ENCODE peak calls at places on chromosomes 11 and 22, in six cellular contexts. E is endodermal cell, C is astrocyte of the spinal cord, I is tibial artery, Y is astrocyte of the cerebellum, V is heart right ventricle. U is an unnamed sample.

GRCh38 chr11:71238941-71239340 is 13.4 kb downstream of the SHANK2 start:
- DNase-seq in I (no peak), E (peak; percentile 5), V (no peak), Y (no peak), C (no peak), U (no peak)

GRCh38 chr11:78420796-78421209 is 3.2 kb upstream of the GAB2 start:
- DNase-seq in E (no peak), Y (no peak), C (peak; percentile 48), I (peak; percentile 84), V (peak; percentile 56), U (peak; percentile 77)

GRCh38 chr11:35845860-35846259 is 98.0 kb upstream of the LDLRAD3 start:
- DNase-seq in V (no peak), Y (no peak), E (no peak), I (no peak), C (no peak), U (peak; percentile 4)

GRCh38 chr11:36622431-36623136 is 24.5 kb upstream of the RAG2 start:
- DNase-seq in V (no peak), Y (peak; percentile 13), E (no peak), C (peak; percentile 29), I (no peak), U (peak; percentile 30)

GRCh38 chr11:96014234-96014633 is 90.3 kb upstream of the MTMR2 start:
- DNase-seq in Y (peak; percentile 56), I (no peak), E (no peak), V (no peak), C (peak; percentile 65), U (peak; percentile 63)

GRCh38 chr11:113256431-113257227 is 57.8 kb upstream of the TTC12 start:
- DNase-seq in E (no peak), Y (no peak), V (no peak), C (no peak), I (no peak), U (peak; percentile 5)

GRCh38 chr11:5505363-5506048 is 4.3 kb downstream of the UBQLN3 start:
- DNase-seq in Y (no peak), I (no peak), C (no peak), V (no peak), E (no peak), U (no peak)

GRCh38 chr11:69368119-69368880 is 74.3 kb downstream of the MYEOV start:
- DNase-seq in C (no peak), V (no peak), I (peak; percentile 19), E (peak; percentile 22), Y (no peak), U (no peak)

GRCh38 chr22:49570032-49570848 is 257.4 kb downstream of the BRD1 start:
- DNase-seq in E (peak; percentile 46), C (no peak), Y (no peak), V (no peak), I (peak; percentile 35), U (no peak)

GRCh38 chr22:29302402-29302680 is 4.1 kb upstream of the GAS2L1 start:
- DNase-seq in I (no peak), E (no peak), Y (no peak), C (no peak), V (no peak), U (no peak)

GRCh38 chr22:36208934-36209333 is 7.3 kb upstream of the APOL4 start:
- DNase-seq in I (no peak), C (no peak), Y (no peak), E (no peak), V (no peak), U (no peak)

GRCh38 chr11:120316880-120317688 is 8.0 kb upstream of the TLCD5 start:
- DNase-seq in Y (no peak), C (no peak), V (peak; percentile 57), E (peak; percentile 84), I (peak; percentile 91), U (no peak)

GRCh38 chr11:104098555-104098954 is 62.1 kb downstream of the DDI1 start:
- DNase-seq in C (no peak), V (no peak), I (no peak), Y (peak; percentile 22), E (no peak), U (peak; percentile 15)

GRCh38 chr11:7520011-7520942 is 6.5 kb downstream of the PPFIBP2 start:
- DNase-seq in E (no peak), Y (no peak), V (no peak), C (no peak), I (no peak), U (peak; percentile 17)

GRCh38 chr11:1564535-1565172 is 7.4 kb downstream of the DUSP8 start:
- DNase-seq in C (peak; percentile 89), V (peak; percentile 69), I (peak; percentile 85), Y (peak; percentile 49), E (peak; percentile 92), U (peak; percentile 71)

GRCh38 chr11:65574147-65574962 is 1.5 kb upstream of the EHBP1L1 start:
- DNase-seq in C (peak; percentile 97), Y (peak; percentile 79), E (peak; percentile 97), I (peak; percentile 97), V (peak; percentile 94), U (peak; percentile 99)

GRCh38 chr11:12808519-12808918 is 134.3 kb downstream of the TEAD1 start:
- DNase-seq in V (no peak), E (no peak), Y (no peak), C (peak; percentile 75), I (no peak), U (no peak)

GRCh38 chr11:68141247-68142027 is 20.2 kb upstream of the CHKA start:
- DNase-seq in C (no peak), V (no peak), Y (no peak), I (no peak), E (peak; percentile 36), U (no peak)

GRCh38 chr22:20798974-20799373 is 25.1 kb downstream of the SERPIND1 start:
- DNase-seq in I (no peak), C (no peak), Y (no peak), V (no peak), E (no peak), U (no peak)

GRCh38 chr22:27870234-27871191 is 48.5 kb downstream of the PITPNB start:
- DNase-seq in E (no peak), V (no peak), I (no peak), Y (no peak), C (no peak), U (no peak)

GRCh38 chr11:111793863-111794262 is 27.7 kb upstream of the PPP2R1B start:
- DNase-seq in I (no peak), V (no peak), Y (no peak), C (peak; percentile 54), E (no peak), U (peak; percentile 85)

GRCh38 chr11:114359342-114359741 is 41.0 kb downstream of the C11orf71 start:
- DNase-seq in C (no peak), Y (no peak), V (no peak), E (no peak), I (no peak), U (peak; percentile 49)

GRCh38 chr11:111559791-111560190 is 19.3 kb downstream of the LAYN start:
- DNase-seq in V (no peak), Y (no peak), C (no peak), I (no peak), E (no peak), U (no peak)

GRCh38 chr11:120344302-120345004 is 8.2 kb downstream of the ARHGEF12 start:
- DNase-seq in Y (no peak), C (peak; percentile 64), E (no peak), I (no peak), V (no peak), U (peak; percentile 56)

GRCh38 chr22:45830531-45831245 is 146.3 kb downstream of the WNT7B start:
- DNase-seq in V (no peak), I (no peak), E (no peak), C (peak; percentile 61), Y (no peak), U (peak; percentile 43)

GRCh38 chr11:10847960-10848860 is 9.6 kb downstream of the ZBED5 start:
- DNase-seq in C (no peak), Y (no peak), I (no peak), E (no peak), V (no peak), U (no peak)

GRCh38 chr11:10846664-10847063 is 11.2 kb downstream of the ZBED5 start:
- DNase-seq in V (no peak), I (no peak), C (no peak), E (no peak), Y (no peak), U (no peak)

GRCh38 chr11:10844816-10845215 is 13.0 kb downstream of the ZBED5 start:
- DNase-seq in V (no peak), E (no peak), C (no peak), I (no peak), Y (no peak), U (no peak)

GRCh38 chr11:10844364-10844763 is 13.5 kb downstream of the ZBED5 start:
- DNase-seq in Y (no peak), V (no peak), I (no peak), C (no peak), E (no peak), U (peak; percentile 37)

GRCh38 chr11:10845589-10845988 is 12.3 kb downstream of the ZBED5 start:
- DNase-seq in I (no peak), C (no peak), Y (no peak), E (no peak), V (no peak), U (no peak)
- H3K4me3 ChIP-seq in I (no peak overlapping the region), C (no peak overlapping the region), Y (no peak overlapping the region), E (no peak overlapping the region), V (no peak overlapping the region), U (no peak overlapping the region)

DNA sequence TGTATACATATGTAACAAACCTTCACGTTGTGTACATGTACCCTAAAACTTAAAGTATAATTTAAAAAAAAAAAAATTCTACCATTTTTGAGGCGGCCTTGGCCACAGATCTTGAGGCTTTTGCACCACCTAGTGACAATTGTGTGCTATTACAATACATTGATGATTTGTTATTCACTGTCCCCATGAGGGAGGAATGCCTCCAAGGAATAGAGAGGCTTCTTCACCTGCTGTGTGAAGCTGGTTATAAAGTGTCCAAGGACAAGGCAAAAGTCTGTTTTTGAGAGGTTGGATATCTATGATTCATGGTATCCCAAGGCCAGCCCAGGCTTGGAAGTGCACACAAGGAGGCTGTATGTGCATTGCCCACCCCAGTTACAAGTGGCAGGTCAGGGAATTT is 30.7 kb downstream of the SLC22A25 start:
- DNase-seq in I (no peak), E (peak; percentile 54), C (peak; percentile 1), V (no peak), Y (no peak), U (peak; percentile 35)
- TF ChIP-seq CTCF in I (peak; percentile 30), E (peak; percentile 71), C (peak; percentile 53), V (peak; percentile 47), Y (peak; percentile 55), U (peak; percentile 52)

DNA sequence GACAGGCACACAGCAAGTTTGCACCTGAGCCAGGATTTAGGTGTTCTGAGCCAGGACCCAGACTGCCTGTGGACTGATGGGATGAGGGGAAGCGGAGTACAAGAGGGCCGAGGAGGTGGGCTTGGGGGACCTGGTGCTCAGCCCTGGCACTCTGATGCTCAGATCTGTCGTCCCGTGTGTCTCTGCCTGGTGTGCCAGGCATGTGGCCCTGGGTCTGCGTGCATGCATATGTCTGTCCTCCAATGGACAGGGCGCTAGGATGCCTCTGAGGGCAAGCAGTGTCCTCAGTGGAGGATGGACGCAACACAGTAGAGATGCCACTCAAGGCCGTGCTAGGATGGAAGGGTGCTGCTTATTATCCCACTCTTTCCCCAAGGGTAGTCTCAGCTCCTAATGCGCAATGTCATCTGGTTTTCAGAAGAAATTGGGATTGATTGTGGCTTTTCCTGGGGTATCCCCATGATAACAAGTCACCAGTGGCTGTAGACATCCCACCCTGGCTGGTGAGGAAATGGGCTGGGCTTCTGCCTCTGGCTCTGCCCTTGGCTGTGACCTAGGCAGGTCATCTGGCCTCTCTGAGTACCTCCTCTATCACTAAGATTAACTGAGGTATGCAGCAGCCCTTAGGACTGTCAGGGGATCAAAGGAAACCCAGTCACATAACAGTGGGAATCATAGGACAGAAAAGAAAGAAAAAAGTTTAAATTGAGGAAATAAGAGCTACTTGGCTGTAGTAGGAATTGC is 35.7 kb upstream of the SUSD2 start:
- DNase-seq in V (no peak), I (no peak), C (no peak), E (peak; percentile 62), Y (no peak), U (no peak)
- H3K4me3 ChIP-seq in V (peak overlapping the region; percentile 0), I (no peak overlapping the region), C (no peak overlapping the region), E (peak overlapping the region; percentile 32), Y (no peak overlapping the region), U (peak overlapping the region; percentile 38)

GRCh38 chr22:19121631-19122142 is 525 bp downstream of the DGCR2 start:
- DNase-seq in E (peak; percentile 79), C (no peak), I (peak; percentile 80), Y (no peak), V (peak; percentile 65), U (peak; percentile 63)
- TF ChIP-seq CTCF in E (no peak), C (no peak), I (no peak), Y (peak; percentile 4), V (peak; percentile 6), U (no peak)

U was measured in foreskin fibroblast.